ENCODE peak calls at places on chromosomes 13 and 19, in four cellular contexts. T, O, N and W are unnamed samples.

GRCh38 chr13:112643759-112644459 is 45.9 kb upstream of the ATP11A start:
- DNase-seq in T (no peak), O (no peak), N (no peak), W (no peak)

GRCh38 chr19:44592451-44592890 is 20.9 kb upstream of the IGSF23 start:
- DNase-seq in T (no peak), O (no peak), N (no peak), W (no peak)

GRCh38 chr19:1259873-1260748 is 9.0 kb upstream of the CIRBP start:
- DNase-seq in T (peak), O (peak), N (no peak), W (no peak)

GRCh38 chr13:75507027-75508001 is 25.3 kb upstream of the TBC1D4 start:
- DNase-seq in T (no peak), O (no peak), N (no peak), W (no peak)

GRCh38 chr13:22562116-22562515 is 618.7 kb upstream of the SGCG start:
- DNase-seq in T (no peak), O (no peak), N (no peak), W (no peak)

GRCh38 chr19:58399903-58400637 is 4.6 kb downstream of the RNF225 start:
- DNase-seq in T (no peak), O (no peak), N (no peak), W (no peak)

GRCh38 chr13:43994999-43995859 is 115.5 kb downstream of the LACC1 start:
- DNase-seq in T (no peak), O (no peak), N (no peak), W (no peak)

GRCh38 chr13:39451301-39451700 is 151.7 kb downstream of the LHFPL6 start:
- DNase-seq in T (no peak), O (no peak), N (no peak), W (no peak)

GRCh38 chr13:40115456-40115855 is 460.0 kb downstream of the COG6 start:
- DNase-seq in T (no peak), O (no peak), N (peak), W (no peak)

GRCh38 chr19:38265213-38265861 is 964 bp downstream of the SPINT2 start:
- DNase-seq in T (no peak), O (peak), N (no peak), W (no peak)

GRCh38 chr19:4581381-4582111 is 22.1 kb upstream of the SEMA6B start:
- DNase-seq in T (peak), O (peak), N (no peak), W (no peak)

GRCh38 chr19:21238670-21239069 is 90.5 kb downstream of the ZNF708 start:
- DNase-seq in T (no peak), O (no peak), N (no peak), W (no peak)

GRCh38 chr19:49936549-49936948 is 7.2 kb upstream of the NUP62 start:
- DNase-seq in T (no peak), O (no peak), N (no peak), W (no peak)

GRCh38 chr19:35455616-35456201 is 7.7 kb downstream of the FFAR2 start:
- DNase-seq in T (no peak), O (no peak), N (no peak), W (no peak)

GRCh38 chr13:104487006-104487405 is 1420.8 kb upstream of the SLC10A2 start:
- DNase-seq in T (no peak), O (no peak), N (peak), W (no peak)

GRCh38 chr19:12948597-12949362 is 3.1 kb downstream of the RAD23A start:
- DNase-seq in T (no peak), O (no peak), N (no peak), W (no peak)

GRCh38 chr19:36028313-36029041 is 4.2 kb downstream of the CLIP3 start:
- DNase-seq in T (no peak), O (no peak), N (no peak), W (no peak)

GRCh38 chr13:57630661-57631606 is 610 bp upstream of the PCDH17 start:
- DNase-seq in T (no peak), O (no peak), N (peak), W (peak)

GRCh38 chr19:39969681-39970423 is 1.1 kb upstream of the PSMC4 start:
- DNase-seq in T (no peak), O (peak), N (no peak), W (peak)

GRCh38 chr19:37902668-37903067 is 3.7 kb downstream of the WDR87 start:
- DNase-seq in T (peak), O (peak), N (peak), W (peak)

GRCh38 chr13:99987180-99988047 is 5.8 kb downstream of the ZIC2 start:
- DNase-seq in T (no peak), O (no peak), N (no peak), W (no peak)

GRCh38 chr19:1366899-1367870 is 16.5 kb upstream of the NDUFS7 start:
- DNase-seq in T (no peak), O (no peak), N (no peak), W (peak)

GRCh38 chr13:64591981-64592380 is 2638.2 kb downstream of the PCDH9 start:
- DNase-seq in T (no peak), O (no peak), N (peak), W (no peak)

GRCh38 chr19:13639342-13639929 is 124.9 kb upstream of the MRI1 start:
- DNase-seq in T (no peak), O (no peak), N (no peak), W (no peak)

GRCh38 chr19:20247016-20247683 is 80.1 kb downstream of the ZNF486 start:
- DNase-seq in T (peak), O (peak), N (no peak), W (no peak)

GRCh38 chr13:95360464-95361097 is 59.3 kb upstream of the ABCC4 start:
- DNase-seq in T (no peak), O (no peak), N (no peak), W (no peak)

GRCh38 chr13:28531956-28532225 is 37.0 kb upstream of the FLT1 start:
- DNase-seq in T (no peak), O (no peak), N (no peak), W (no peak)

GRCh38 chr19:45496349-45496953 is 396 bp downstream of the RTN2 start:
- DNase-seq in T (no peak), O (peak), N (no peak), W (no peak)

GRCh38 chr13:85657942-85658341 is 141.3 kb downstream of the SLITRK6 start:
- DNase-seq in T (no peak), O (no peak), N (no peak), W (no peak)

GRCh38 chr19:15869109-15869555 is 28.7 kb downstream of the CYP4F2 start:
- DNase-seq in T (peak), O (peak), N (peak), W (peak)

GRCh38 chr13:24149306-24150032 is 11.1 kb upstream of the SPATA13 start:
- DNase-seq in T (no peak), O (no peak), N (no peak), W (no peak)